ENCODE peak calls at places on chromosomes 11 and 22, in eight cellular contexts. U is right lobe of liver, S is IMR-90, T is HCT116, L is K562, K is uterus, C is thyroid gland, I is suprapubic skin. D is an unnamed sample.

GRCh38 chr11:44681698-44682097 is 45.1 kb upstream of the TSPAN18 start:
- DNase-seq in T (no peak), U (no peak), C (no peak), I (no peak), L (no peak), S (peak; percentile 64), K (no peak), D (peak; percentile 65)

GRCh38 chr11:1773131-1773510 is 9.4 kb upstream of the CTSD start:
- DNase-seq in L (no peak), T (no peak), S (no peak), U (no peak), K (no peak), I (no peak), C (peak; percentile 2), D (no peak)

GRCh38 chr11:44286268-44286880 is 23.6 kb downstream of the ALX4 start:
- DNase-seq in I (no peak), K (peak; percentile 39), S (peak; percentile 44), C (peak; percentile 37), L (peak; percentile 86), U (peak; percentile 45), T (peak; percentile 43), D (peak; percentile 93)

GRCh38 chr11:45832835-45833446 is 14.3 kb upstream of the CRY2 start:
- DNase-seq in I (peak; percentile 10), C (no peak), U (no peak), K (no peak), L (no peak), S (no peak), T (no peak), D (no peak)

GRCh38 chr11:130427581-130428211 is 713 bp downstream of the ADAMTS8 start:
- DNase-seq in T (no peak), U (no peak), K (peak; percentile 35), I (no peak), S (no peak), L (no peak), C (no peak), D (no peak)

GRCh38 chr11:70527046-70527395 is 128.7 kb downstream of the CTTN start:
- DNase-seq in I (no peak), L (no peak), S (no peak), K (no peak), U (peak; percentile 9), C (no peak), T (no peak), D (no peak)

GRCh38 chr11:122663764-122664163 is 8.2 kb downstream of the UBASH3B start:
- DNase-seq in K (no peak), S (no peak), C (no peak), I (no peak), T (no peak), L (no peak), U (no peak), D (no peak)

GRCh38 chr11:440065-441042 is 1.5 kb downstream of the ANO9 start:
- DNase-seq in K (no peak), T (no peak), C (no peak), I (no peak), U (no peak), S (no peak), L (peak; percentile 65), D (no peak)

GRCh38 chr22:27489265-27489675 is 312.3 kb downstream of the MN1 start:
- DNase-seq in C (no peak), S (peak; percentile 52), U (peak; percentile 77), T (no peak), L (no peak), K (no peak), I (no peak), D (no peak)

GRCh38 chr22:28373841-28374240 is 305.8 kb downstream of the TTC28 start:
- DNase-seq in I (no peak), K (no peak), S (peak; percentile 66), T (no peak), L (no peak), C (no peak), U (no peak), D (no peak)

GRCh38 chr11:75442161-75442885 is 9.3 kb upstream of the KLHL35 start:
- DNase-seq in S (no peak), U (no peak), I (no peak), T (no peak), L (no peak), K (no peak), C (no peak), D (no peak)

GRCh38 chr11:75441804-75442132 is 8.8 kb upstream of the KLHL35 start:
- DNase-seq in U (no peak), I (no peak), T (no peak), K (no peak), S (no peak), L (no peak), C (no peak), D (no peak)

GRCh38 chr11:75447415-75447814 is 14.4 kb upstream of the KLHL35 start:
- DNase-seq in U (no peak), C (no peak), T (no peak), L (no peak), I (no peak), K (no peak), S (no peak), D (no peak)

GRCh38 chr11:75443043-75443442 is 10.0 kb upstream of the KLHL35 start:
- DNase-seq in K (no peak), S (no peak), T (no peak), C (no peak), L (no peak), U (no peak), I (no peak), D (no peak)

DNA sequence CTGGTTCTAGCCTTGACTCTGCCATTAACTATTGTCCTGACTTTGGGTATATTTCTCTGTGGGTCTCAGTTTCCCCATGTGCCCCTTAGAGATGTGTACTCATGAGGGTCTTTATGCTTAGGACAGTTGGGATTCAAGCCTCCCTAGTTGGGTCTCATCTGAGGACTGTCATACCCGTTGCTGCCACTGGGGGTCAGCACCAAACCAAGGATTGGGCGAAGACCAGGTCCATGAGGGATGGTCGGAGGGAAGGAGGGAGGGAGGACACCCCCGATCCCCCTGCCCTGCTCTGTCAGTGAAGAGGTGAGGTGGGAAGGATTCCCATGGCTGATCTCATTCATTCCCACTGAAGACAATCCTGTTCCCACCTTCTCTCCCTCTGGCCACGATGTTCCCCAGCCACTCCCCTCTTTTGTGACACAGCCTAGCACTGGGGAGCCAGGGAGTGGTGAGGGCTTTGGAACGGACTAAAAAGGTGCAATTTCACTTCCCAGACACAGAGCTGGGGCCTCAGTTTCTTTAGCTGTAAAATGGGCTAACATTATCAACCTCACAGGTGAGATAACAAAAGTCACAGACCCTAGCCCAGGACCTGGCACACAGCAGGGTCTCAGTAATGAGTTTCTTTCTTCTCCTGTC is 12.4 kb upstream of the KLHL35 start:
- DNase-seq in L (peak; percentile 83), I (peak; percentile 80), T (peak; percentile 22), K (peak; percentile 75), S (peak; percentile 41), C (peak; percentile 69), U (peak; percentile 63), D (peak; percentile 67)
- TF ChIP-seq POLR2A in L (no peak), I (no peak), T (no peak), K (no peak), S (peak; percentile 63), C (no peak), U (no peak), D (no peak)

GRCh38 chr22:46462726-46463371 is 74.6 kb downstream of the CELSR1 start:
- DNase-seq in U (no peak), K (no peak), S (peak; percentile 70), T (peak; percentile 90), C (no peak), L (peak; percentile 20), I (no peak), D (peak; percentile 69)

GRCh38 chr22:46459347-46460065 is 77.9 kb downstream of the CELSR1 start:
- DNase-seq in K (no peak), L (no peak), U (no peak), C (no peak), I (no peak), T (no peak), S (no peak), D (no peak)

GRCh38 chr22:46461566-46462180 is 75.7 kb downstream of the CELSR1 start:
- DNase-seq in C (no peak), S (no peak), L (no peak), T (no peak), U (no peak), I (no peak), K (no peak), D (no peak)

GRCh38 chr22:46458525-46458924 is 78.9 kb downstream of the CELSR1 start:
- DNase-seq in S (no peak), U (no peak), T (no peak), I (peak; percentile 60), L (no peak), C (no peak), K (no peak), D (no peak)

DNA sequence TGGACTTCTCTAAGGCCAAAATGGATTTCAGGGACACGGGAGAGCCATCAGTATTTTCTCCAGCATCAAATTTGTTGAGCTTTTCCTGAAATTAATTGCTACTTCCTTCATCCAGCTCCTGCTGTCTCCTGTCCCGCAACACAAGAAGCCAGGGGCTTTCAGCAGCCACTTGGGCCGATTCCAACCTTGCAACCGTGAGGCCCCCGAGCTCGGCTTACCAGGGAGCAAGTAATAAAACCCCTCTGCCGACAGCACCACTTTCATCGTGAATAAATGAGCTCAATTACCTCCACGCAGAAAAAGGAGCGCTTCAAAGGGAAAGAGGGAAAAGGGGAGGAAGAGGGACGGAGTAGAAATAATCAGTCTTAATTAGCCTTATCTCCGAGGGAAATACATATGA is 76.6 kb downstream of the CELSR1 start:
- DNase-seq in K (no peak), U (no peak), L (no peak), S (no peak), C (no peak), I (no peak), T (no peak), D (no peak)
- TF ChIP-seq POLR2A in K (no peak), U (no peak), L (no peak), S (no peak), C (no peak), I (no peak), T (no peak), D (no peak)

GRCh38 chr11:82883853-82884252 is 16.4 kb downstream of the PRCP start:
- DNase-seq in U (no peak), C (no peak), I (no peak), S (peak; percentile 14), T (no peak), K (peak; percentile 43), L (no peak), D (no peak)
- TF ChIP-seq POLR2A in U (no peak), C (no peak), I (no peak), S (no peak), T (no peak), K (no peak), L (no peak), D (no peak)

GRCh38 chr22:40345271-40345670 is 1.0 kb upstream of the ADSL start:
- DNase-seq in L (no peak), S (peak; percentile 41), I (no peak), T (no peak), U (no peak), C (no peak), K (no peak), D (peak; percentile 8)

GRCh38 chr22:40347300-40347699 is 1.0 kb downstream of the ADSL start:
- DNase-seq in C (no peak), L (no peak), U (no peak), K (no peak), T (no peak), S (no peak), I (no peak), D (no peak)

GRCh38 chr22:40345801-40346177 is 511 bp upstream of the ADSL start:
- DNase-seq in U (peak; percentile 50), S (no peak), I (peak; percentile 76), L (peak; percentile 44), T (no peak), K (no peak), C (no peak), D (peak; percentile 6)

GRCh38 chr22:40348025-40348658 is 1.8 kb downstream of the ADSL start:
- DNase-seq in S (peak; percentile 62), K (no peak), T (peak; percentile 40), I (no peak), U (peak; percentile 43), C (peak; percentile 44), L (peak; percentile 56), D (peak; percentile 13)

GRCh38 chr22:40346178-40347064 is at the start of gene ADSL:
- DNase-seq in L (peak; percentile 89), C (peak; percentile 87), K (peak; percentile 81), I (peak; percentile 92), S (peak; percentile 79), U (peak; percentile 91), T (peak; percentile 47), D (peak; percentile 75)
- TF ChIP-seq POLR2A in L (peak; percentile 96), C (peak; percentile 78), K (no peak), I (no peak), S (peak; percentile 83), U (peak; percentile 86), T (peak; percentile 97), D (peak; percentile 89)